ENCODE peak calls at places on chromosomes 2 and 18, in seven cellular contexts. One of them, this sample, is unnamed.

GRCh38 chr2:235098736-235099494 is 147.1 kb downstream of the SH3BP4 start:
- DNase-seq in left ventricle myocardium inferior: no peak
- DNase-seq in nucleus accumbens: no peak
- DNase-seq in aorta: no peak
- DNase-seq in activated naive CD4-positive, alpha-beta T cell: no peak
- DNase-seq in LoVo: no peak
- DNase-seq in Peyer's patch: no peak
- DNase-seq in this sample: no peak

GRCh38 chr2:45834372-45834771 is 182.9 kb downstream of the PRKCE start:
- DNase-seq in activated naive CD4-positive, alpha-beta T cell: no peak
- DNase-seq in nucleus accumbens: no peak
- DNase-seq in aorta: no peak
- DNase-seq in left ventricle myocardium inferior: no peak
- DNase-seq in LoVo: no peak
- DNase-seq in Peyer's patch: no peak
- DNase-seq in this sample: no peak

GRCh38 chr2:176753752-176754474 is 458.7 kb upstream of the HNRNPA3 start:
- DNase-seq in nucleus accumbens: no peak
- DNase-seq in LoVo: no peak
- DNase-seq in activated naive CD4-positive, alpha-beta T cell: no peak
- DNase-seq in left ventricle myocardium inferior: peak
- DNase-seq in Peyer's patch: no peak
- DNase-seq in aorta: no peak
- DNase-seq in this sample: no peak

GRCh38 chr18:47175283-47175894 is 775 bp downstream of the IER3IP1 start:
- DNase-seq in left ventricle myocardium inferior: no peak
- DNase-seq in LoVo: peak
- DNase-seq in aorta: no peak
- DNase-seq in Peyer's patch: no peak
- DNase-seq in nucleus accumbens: no peak
- DNase-seq in activated naive CD4-positive, alpha-beta T cell: no peak
- DNase-seq in this sample: no peak

GRCh38 chr2:181585732-181586131 is 71.2 kb downstream of the CERKL start:
- DNase-seq in aorta: no peak
- DNase-seq in left ventricle myocardium inferior: no peak
- DNase-seq in nucleus accumbens: no peak
- DNase-seq in Peyer's patch: no peak
- DNase-seq in LoVo: no peak
- DNase-seq in activated naive CD4-positive, alpha-beta T cell: no peak
- DNase-seq in this sample: no peak

GRCh38 chr2:46836295-46837111 is 79.1 kb downstream of the MCFD2 start:
- DNase-seq in activated naive CD4-positive, alpha-beta T cell: no peak
- DNase-seq in aorta: no peak
- DNase-seq in LoVo: no peak
- DNase-seq in nucleus accumbens: peak
- DNase-seq in left ventricle myocardium inferior: no peak
- DNase-seq in Peyer's patch: peak
- DNase-seq in this sample: no peak

GRCh38 chr2:23688486-23689130 is 238.3 kb downstream of the ATAD2B start:
- DNase-seq in aorta: peak
- DNase-seq in LoVo: no peak
- DNase-seq in activated naive CD4-positive, alpha-beta T cell: no peak
- DNase-seq in Peyer's patch: no peak
- DNase-seq in left ventricle myocardium inferior: no peak
- DNase-seq in nucleus accumbens: no peak
- DNase-seq in this sample: no peak

GRCh38 chr2:138475394-138475793 is 26.2 kb upstream of the SPOPL start:
- DNase-seq in Peyer's patch: no peak
- DNase-seq in left ventricle myocardium inferior: no peak
- DNase-seq in nucleus accumbens: no peak
- DNase-seq in aorta: no peak
- DNase-seq in activated naive CD4-positive, alpha-beta T cell: no peak
- DNase-seq in LoVo: no peak
- DNase-seq in this sample: no peak

GRCh38 chr18:78753240-78753639 is 226.4 kb upstream of the SALL3 start:
- DNase-seq in nucleus accumbens: no peak
- DNase-seq in Peyer's patch: peak
- DNase-seq in left ventricle myocardium inferior: no peak
- DNase-seq in aorta: no peak
- DNase-seq in activated naive CD4-positive, alpha-beta T cell: no peak
- DNase-seq in LoVo: no peak
- DNase-seq in this sample: no peak

GRCh38 chr2:197134206-197134605 is 176.4 kb downstream of the ANKRD44 start:
- DNase-seq in nucleus accumbens: no peak
- DNase-seq in Peyer's patch: no peak
- DNase-seq in left ventricle myocardium inferior: no peak
- DNase-seq in activated naive CD4-positive, alpha-beta T cell: no peak
- DNase-seq in LoVo: no peak
- DNase-seq in aorta: no peak
- DNase-seq in this sample: no peak

GRCh38 chr2:151976945-151977353 is 121.9 kb downstream of the CACNB4 start:
- DNase-seq in LoVo: no peak
- DNase-seq in Peyer's patch: no peak
- DNase-seq in left ventricle myocardium inferior: no peak
- DNase-seq in nucleus accumbens: no peak
- DNase-seq in aorta: no peak
- DNase-seq in activated naive CD4-positive, alpha-beta T cell: no peak
- DNase-seq in this sample: no peak

GRCh38 chr18:62324917-62325805 is at the start of gene TNFRSF11A:
- DNase-seq in left ventricle myocardium inferior: peak
- DNase-seq in aorta: peak
- DNase-seq in nucleus accumbens: no peak
- DNase-seq in LoVo: peak
- DNase-seq in activated naive CD4-positive, alpha-beta T cell: peak
- DNase-seq in Peyer's patch: peak
- DNase-seq in this sample: no peak

GRCh38 chr2:191202881-191203397 is 42.3 kb upstream of the MYO1B start:
- DNase-seq in activated naive CD4-positive, alpha-beta T cell: no peak
- DNase-seq in Peyer's patch: peak
- DNase-seq in nucleus accumbens: no peak
- DNase-seq in LoVo: no peak
- DNase-seq in aorta: no peak
- DNase-seq in left ventricle myocardium inferior: peak
- DNase-seq in this sample: no peak

GRCh38 chr18:37484893-37485834 is 80.4 kb downstream of the CELF4 start:
- DNase-seq in LoVo: no peak
- DNase-seq in Peyer's patch: no peak
- DNase-seq in nucleus accumbens: no peak
- DNase-seq in activated naive CD4-positive, alpha-beta T cell: no peak
- DNase-seq in aorta: no peak
- DNase-seq in left ventricle myocardium inferior: no peak
- DNase-seq in this sample: no peak

GRCh38 chr18:8988262-8988871 is 114.1 kb upstream of the NDUFV2 start:
- DNase-seq in Peyer's patch: peak
- DNase-seq in aorta: peak
- DNase-seq in activated naive CD4-positive, alpha-beta T cell: peak
- DNase-seq in LoVo: peak
- DNase-seq in left ventricle myocardium inferior: peak
- DNase-seq in nucleus accumbens: peak
- DNase-seq in this sample: no peak

This sample was measured in CD14-positive monocyte.